ENCODE peak calls at places on chromosome 2, in eight cellular contexts. One of them, this sample, is unnamed.

GRCh38 chr2:202018950-202019349 is 14.7 kb upstream of the FZD7 start:
- DNase-seq in pancreas: no peak
- DNase-seq in AG04450: no peak
- DNase-seq in GM23248: no peak
- DNase-seq in K562: no peak
- DNase-seq in fibroblast of lung: no peak
- DNase-seq in thyroid gland: no peak
- DNase-seq in transverse colon: no peak
- DNase-seq in this sample: no peak

GRCh38 chr2:72824224-72824842 is 1.5 kb downstream of the EXOC6B start:
- DNase-seq in pancreas: no peak
- DNase-seq in AG04450: no peak
- DNase-seq in GM23248: peak; percentile 86
- DNase-seq in K562: peak; percentile 30
- DNase-seq in fibroblast of lung: peak; percentile 51
- DNase-seq in thyroid gland: no peak
- DNase-seq in transverse colon: no peak
- DNase-seq in this sample: peak; percentile 87

GRCh38 chr2:43223412-43224040 is 2.9 kb downstream of the ZFP36L2 start:
- DNase-seq in pancreas: no peak
- DNase-seq in AG04450: no peak
- DNase-seq in GM23248: peak; percentile 69
- DNase-seq in K562: peak; percentile 51
- DNase-seq in fibroblast of lung: peak; percentile 63
- DNase-seq in thyroid gland: no peak
- DNase-seq in transverse colon: no peak
- DNase-seq in this sample: peak; percentile 81

GRCh38 chr2:101960903-101961286 is 30.9 kb upstream of the IL1R2 start:
- DNase-seq in pancreas: no peak
- DNase-seq in AG04450: no peak
- DNase-seq in GM23248: no peak
- DNase-seq in K562: no peak
- DNase-seq in fibroblast of lung: no peak
- DNase-seq in thyroid gland: no peak
- DNase-seq in transverse colon: no peak
- DNase-seq in this sample: peak; percentile 36

GRCh38 chr2:241008711-241009121 is 10.3 kb downstream of the SNED1 start:
- DNase-seq in pancreas: no peak
- DNase-seq in AG04450: no peak
- DNase-seq in GM23248: no peak
- DNase-seq in K562: no peak
- DNase-seq in fibroblast of lung: no peak
- DNase-seq in thyroid gland: no peak
- DNase-seq in transverse colon: no peak
- DNase-seq in this sample: no peak

GRCh38 chr2:12821656-12822055 is 104.9 kb downstream of the TRIB2 start:
- DNase-seq in pancreas: no peak
- DNase-seq in AG04450: no peak
- DNase-seq in GM23248: no peak
- DNase-seq in K562: no peak
- DNase-seq in fibroblast of lung: no peak
- DNase-seq in thyroid gland: no peak
- DNase-seq in transverse colon: no peak
- DNase-seq in this sample: no peak

GRCh38 chr2:12931211-12931844 is 214.6 kb downstream of the TRIB2 start:
- DNase-seq in pancreas: peak; percentile 25
- DNase-seq in AG04450: peak; percentile 30
- DNase-seq in GM23248: peak; percentile 75
- DNase-seq in K562: peak; percentile 27
- DNase-seq in fibroblast of lung: peak; percentile 73
- DNase-seq in thyroid gland: no peak
- DNase-seq in transverse colon: no peak
- DNase-seq in this sample: peak; percentile 87

GRCh38 chr2:205681836-205682238 is 464 bp upstream of the NRP2 start:
- DNase-seq in pancreas: no peak
- DNase-seq in AG04450: no peak
- DNase-seq in GM23248: peak; percentile 49
- DNase-seq in K562: no peak
- DNase-seq in fibroblast of lung: peak; percentile 25
- DNase-seq in thyroid gland: peak; percentile 74
- DNase-seq in transverse colon: no peak
- DNase-seq in this sample: no peak

GRCh38 chr2:60331106-60331809 is 222.2 kb downstream of the BCL11A start:
- DNase-seq in pancreas: no peak
- DNase-seq in AG04450: no peak
- DNase-seq in GM23248: peak; percentile 6
- DNase-seq in K562: no peak
- DNase-seq in fibroblast of lung: no peak
- DNase-seq in thyroid gland: no peak
- DNase-seq in transverse colon: no peak
- DNase-seq in this sample: no peak

GRCh38 chr2:214193943-214194342 is 216.9 kb upstream of the VWC2L start:
- DNase-seq in pancreas: no peak
- DNase-seq in AG04450: peak; percentile 32
- DNase-seq in GM23248: peak; percentile 82
- DNase-seq in K562: no peak
- DNase-seq in fibroblast of lung: peak; percentile 9
- DNase-seq in thyroid gland: no peak
- DNase-seq in transverse colon: no peak
- DNase-seq in this sample: no peak

GRCh38 chr2:227180286-227180685 is 15.9 kb downstream of the COL4A3 start:
- DNase-seq in pancreas: no peak
- DNase-seq in AG04450: no peak
- DNase-seq in GM23248: no peak
- DNase-seq in K562: no peak
- DNase-seq in fibroblast of lung: no peak
- DNase-seq in thyroid gland: peak; percentile 95
- DNase-seq in transverse colon: no peak
- DNase-seq in this sample: no peak

GRCh38 chr2:54871457-54872103 is 148.1 kb downstream of the EML6 start:
- DNase-seq in pancreas: no peak
- DNase-seq in AG04450: no peak
- DNase-seq in GM23248: peak; percentile 52
- DNase-seq in K562: no peak
- DNase-seq in fibroblast of lung: peak; percentile 45
- DNase-seq in thyroid gland: no peak
- DNase-seq in transverse colon: no peak
- DNase-seq in this sample: peak; percentile 49

GRCh38 chr2:54496920-54497319 is 40.8 kb downstream of the SPTBN1 start:
- DNase-seq in pancreas: no peak
- DNase-seq in AG04450: no peak
- DNase-seq in GM23248: no peak
- DNase-seq in K562: no peak
- DNase-seq in fibroblast of lung: no peak
- DNase-seq in thyroid gland: no peak
- DNase-seq in transverse colon: no peak
- DNase-seq in this sample: no peak

GRCh38 chr2:15223887-15224286 is 337.2 kb downstream of the NBAS start:
- DNase-seq in pancreas: no peak
- DNase-seq in AG04450: peak; percentile 42
- DNase-seq in GM23248: peak; percentile 94
- DNase-seq in K562: no peak
- DNase-seq in fibroblast of lung: peak; percentile 59
- DNase-seq in thyroid gland: no peak
- DNase-seq in transverse colon: no peak
- DNase-seq in this sample: peak; percentile 59

GRCh38 chr2:219908538-219908937 is 281.1 kb downstream of the SLC4A3 start:
- DNase-seq in pancreas: no peak
- DNase-seq in AG04450: no peak
- DNase-seq in GM23248: no peak
- DNase-seq in K562: no peak
- DNase-seq in fibroblast of lung: no peak
- DNase-seq in thyroid gland: no peak
- DNase-seq in transverse colon: no peak
- DNase-seq in this sample: no peak

GRCh38 chr2:15756011-15756550 is 164.4 kb downstream of the DDX1 start:
- DNase-seq in pancreas: no peak
- DNase-seq in AG04450: no peak
- DNase-seq in GM23248: no peak
- DNase-seq in K562: no peak
- DNase-seq in fibroblast of lung: no peak
- DNase-seq in thyroid gland: no peak
- DNase-seq in transverse colon: no peak
- DNase-seq in this sample: no peak

DNA sequence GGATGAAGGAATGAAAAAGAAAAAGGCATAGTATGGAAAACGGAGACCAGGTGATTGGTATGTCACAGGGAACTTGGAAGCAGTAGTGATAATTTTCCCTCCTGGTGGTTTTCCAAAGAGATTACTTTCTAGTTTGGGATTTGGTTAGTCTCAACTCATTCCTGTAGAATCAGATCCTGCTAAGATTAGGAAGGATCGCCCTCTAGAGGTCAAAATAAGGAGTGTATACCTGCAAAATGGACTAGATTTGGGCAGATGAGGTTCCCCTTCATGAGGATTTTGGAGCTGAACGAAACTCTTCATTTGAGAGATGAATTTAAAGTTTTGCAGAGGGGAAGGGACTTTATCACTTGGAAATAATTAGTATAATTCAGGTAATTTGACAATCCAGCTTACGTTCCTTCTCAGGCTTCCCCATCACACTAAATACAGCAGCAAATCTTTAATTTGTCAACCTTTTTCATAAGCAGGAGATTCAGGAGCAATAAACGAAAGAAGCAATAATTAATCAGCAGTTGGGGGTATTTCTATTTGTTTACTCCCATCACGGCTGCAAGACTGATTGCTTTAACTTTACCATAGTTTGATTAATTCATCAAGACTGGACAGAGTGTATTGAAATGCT is 65.2 kb downstream of the CCDC195 start:
- DNase-seq in pancreas: peak; percentile 8
- DNase-seq in AG04450: peak; percentile 11
- DNase-seq in GM23248: peak; percentile 69
- DNase-seq in K562: peak; percentile 53
- DNase-seq in fibroblast of lung: peak; percentile 72
- DNase-seq in thyroid gland: no peak
- DNase-seq in transverse colon: no peak
- DNase-seq in this sample: peak; percentile 55
- H3K27ac ChIP-seq in pancreas: no peak overlapping the region
- H3K27ac ChIP-seq in AG04450: no peak overlapping the region
- H3K27ac ChIP-seq in GM23248: no peak overlapping the region
- H3K27ac ChIP-seq in K562: no peak overlapping the region
- H3K27ac ChIP-seq in fibroblast of lung: no peak overlapping the region
- H3K27ac ChIP-seq in thyroid gland: no peak overlapping the region
- H3K27ac ChIP-seq in transverse colon: no peak overlapping the region
- H3K27ac ChIP-seq in this sample: no peak overlapping the region

DNA sequence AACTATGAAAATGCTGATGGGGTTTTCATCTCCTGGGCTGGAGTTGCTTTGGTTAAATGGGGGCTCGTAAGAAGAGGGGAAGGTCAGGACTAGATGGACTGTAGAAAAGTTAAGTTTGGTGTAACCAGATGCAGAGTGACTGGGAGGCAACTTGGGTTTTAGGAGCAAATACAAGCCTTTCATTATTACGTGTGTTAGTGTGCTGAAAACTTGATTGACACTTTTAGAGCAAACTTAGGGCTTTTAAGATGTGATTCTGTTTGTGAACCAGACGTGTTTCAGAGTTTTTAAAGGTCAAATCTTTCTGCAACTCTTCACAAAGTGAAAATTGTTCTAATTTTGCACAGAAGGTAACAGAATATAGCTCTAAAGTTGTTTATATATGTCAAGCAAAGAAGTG is 460.8 kb upstream of the HNRNPA3 start:
- DNase-seq in pancreas: no peak
- DNase-seq in AG04450: no peak
- DNase-seq in GM23248: no peak
- DNase-seq in K562: no peak
- DNase-seq in fibroblast of lung: no peak
- DNase-seq in thyroid gland: no peak
- DNase-seq in transverse colon: no peak
- DNase-seq in this sample: no peak
- H3K27ac ChIP-seq in pancreas: no peak overlapping the region
- H3K27ac ChIP-seq in AG04450: no peak overlapping the region
- H3K27ac ChIP-seq in GM23248: no peak overlapping the region
- H3K27ac ChIP-seq in K562: no peak overlapping the region
- H3K27ac ChIP-seq in fibroblast of lung: no peak overlapping the region
- H3K27ac ChIP-seq in thyroid gland: no peak overlapping the region
- H3K27ac ChIP-seq in transverse colon: no peak overlapping the region
- H3K27ac ChIP-seq in this sample: no peak overlapping the region

GRCh38 chr2:39381653-39382052 is 55.4 kb downstream of the MAP4K3 start:
- DNase-seq in pancreas: no peak
- DNase-seq in AG04450: no peak
- DNase-seq in GM23248: no peak
- DNase-seq in K562: no peak
- DNase-seq in fibroblast of lung: no peak
- DNase-seq in thyroid gland: no peak
- DNase-seq in transverse colon: no peak
- DNase-seq in this sample: no peak
- H3K27ac ChIP-seq in pancreas: no peak overlapping the region
- H3K27ac ChIP-seq in AG04450: no peak overlapping the region
- H3K27ac ChIP-seq in GM23248: no peak overlapping the region
- H3K27ac ChIP-seq in K562: no peak overlapping the region
- H3K27ac ChIP-seq in fibroblast of lung: no peak overlapping the region
- H3K27ac ChIP-seq in thyroid gland: no peak overlapping the region
- H3K27ac ChIP-seq in transverse colon: no peak overlapping the region
- H3K27ac ChIP-seq in this sample: peak overlapping the region; percentile 61

GRCh38 chr2:131030478-131030971 is 62.7 kb downstream of the FAM168B start:
- DNase-seq in pancreas: no peak
- DNase-seq in AG04450: no peak
- DNase-seq in GM23248: no peak
- DNase-seq in K562: no peak
- DNase-seq in fibroblast of lung: no peak
- DNase-seq in thyroid gland: no peak
- DNase-seq in transverse colon: no peak
- DNase-seq in this sample: peak; percentile 56
- H3K27ac ChIP-seq in pancreas: no peak overlapping the region
- H3K27ac ChIP-seq in AG04450: no peak overlapping the region
- H3K27ac ChIP-seq in GM23248: no peak overlapping the region
- H3K27ac ChIP-seq in K562: no peak overlapping the region
- H3K27ac ChIP-seq in fibroblast of lung: no peak overlapping the region
- H3K27ac ChIP-seq in thyroid gland: no peak overlapping the region
- H3K27ac ChIP-seq in transverse colon: no peak overlapping the region
- H3K27ac ChIP-seq in this sample: no peak overlapping the region

GRCh38 chr2:86808315-86809161 is 17.8 kb upstream of the CD8A start:
- DNase-seq in pancreas: peak; percentile 92
- DNase-seq in AG04450: peak; percentile 24
- DNase-seq in GM23248: peak; percentile 80
- DNase-seq in K562: peak; percentile 88
- DNase-seq in fibroblast of lung: peak; percentile 70
- DNase-seq in thyroid gland: peak; percentile 93
- DNase-seq in transverse colon: peak; percentile 93
- DNase-seq in this sample: peak; percentile 98
- H3K27ac ChIP-seq in pancreas: no peak overlapping the region
- H3K27ac ChIP-seq in AG04450: no peak overlapping the region
- H3K27ac ChIP-seq in GM23248: no peak overlapping the region
- H3K27ac ChIP-seq in K562: no peak overlapping the region
- H3K27ac ChIP-seq in fibroblast of lung: no peak overlapping the region
- H3K27ac ChIP-seq in thyroid gland: no peak overlapping the region
- H3K27ac ChIP-seq in transverse colon: peak overlapping the region; percentile 27
- H3K27ac ChIP-seq in this sample: no peak overlapping the region